ENCODE peak calls at places on chromosomes 3 and 15, in four cellular contexts. P is RWPE1, V is HCT116, X is testis. W is an unnamed sample.

GRCh38 chr3:87810427-87810826 is 248.4 kb downstream of the CGGBP1 start:
- DNase-seq in X (no peak), V (no peak), P (no peak), W (no peak)

GRCh38 chr3:15064835-15065549 is at the start of gene MRPS25:
- DNase-seq in V (peak), X (peak), P (peak), W (peak)

GRCh38 chr3:64612082-64612860 is 75.5 kb downstream of the ADAMTS9 start:
- DNase-seq in V (no peak), P (no peak), X (peak), W (peak)

GRCh38 chr3:184228376-184229137 is 828 bp upstream of the VWA5B2 start:
- DNase-seq in V (no peak), P (no peak), X (no peak), W (no peak)

GRCh38 chr3:143859465-143860203 is 11.4 kb upstream of the SLC9A9 start:
- DNase-seq in X (no peak), V (no peak), P (no peak), W (no peak)

GRCh38 chr3:169815590-169816150 is 3.0 kb upstream of the LRRC34 start:
- DNase-seq in P (no peak), X (no peak), V (no peak), W (no peak)

GRCh38 chr3:33663042-33663441 is 55.0 kb downstream of the CLASP2 start:
- DNase-seq in V (no peak), X (no peak), P (no peak), W (no peak)

GRCh38 chr3:62084558-62084957 is 288.8 kb downstream of the FEZF2 start:
- DNase-seq in X (no peak), P (peak), V (peak), W (no peak)

GRCh38 chr3:150773616-150774192 is 10.7 kb upstream of the SIAH2 start:
- DNase-seq in X (no peak), P (no peak), V (no peak), W (no peak)

GRCh38 chr3:178514411-178514800 is 21.8 kb upstream of the KCNMB2 start:
- DNase-seq in V (no peak), X (no peak), P (no peak), W (no peak)

GRCh38 chr15:88613074-88613944 is 7.8 kb upstream of the AEN start:
- DNase-seq in P (no peak), V (no peak), X (no peak), W (no peak)

GRCh38 chr3:45608885-45609284 is 14.3 kb downstream of the LIMD1 start:
- DNase-seq in P (no peak), V (no peak), X (no peak), W (no peak)

GRCh38 chr3:8622873-8623725 is 21.5 kb downstream of the SSUH2 start:
- DNase-seq in X (peak), V (peak), P (peak), W (peak)

GRCh38 chr3:148106062-148106461 is 591.6 kb upstream of the AGTR1 start:
- DNase-seq in X (no peak), P (no peak), V (no peak), W (no peak)

GRCh38 chr15:35437157-35437556 is 108.8 kb downstream of the DPH6 start:
- DNase-seq in P (no peak), X (no peak), V (peak), W (no peak)

GRCh38 chr3:15342252-15342651 is 9.9 kb upstream of the SH3BP5 start:
- DNase-seq in P (no peak), X (no peak), V (no peak), W (no peak)

GRCh38 chr3:46500631-46501377 is 3.0 kb downstream of the RTP3 start:
- DNase-seq in V (no peak), P (no peak), X (no peak), W (no peak)

GRCh38 chr3:16028604-16029003 is 145.9 kb upstream of the GALNT15 start:
- DNase-seq in X (no peak), P (no peak), V (no peak), W (no peak)

GRCh38 chr3:158488670-158489069 is 82.3 kb upstream of the MLF1 start:
- DNase-seq in P (no peak), V (no peak), X (no peak), W (no peak)

GRCh38 chr15:50633653-50634052 is 52.9 kb downstream of the TRPM7 start:
- DNase-seq in P (no peak), X (no peak), V (no peak), W (no peak)

GRCh38 chr15:57861039-57861638 is 154.6 kb downstream of the POLR2M start:
- DNase-seq in V (peak), P (peak), X (peak), W (peak)

GRCh38 chr3:38348903-38349302 is 2.3 kb downstream of the XYLB start:
- DNase-seq in X (no peak), V (no peak), P (no peak), W (no peak)

GRCh38 chr3:197339841-197340520 is 41.6 kb upstream of the DLG1 start:
- DNase-seq in V (no peak), X (peak), P (no peak), W (no peak)

GRCh38 chr3:151576524-151576923 is 115.7 kb upstream of the IGSF10 start:
- DNase-seq in P (no peak), X (no peak), V (no peak), W (no peak)

GRCh38 chr3:114496021-114496434 is 202.2 kb downstream of the TIGIT start:
- DNase-seq in V (peak), P (peak), X (no peak), W (no peak)

GRCh38 chr3:37890522-37890921 is 28.8 kb downstream of the CTDSPL start:
- DNase-seq in P (no peak), V (no peak), X (no peak), W (no peak)

GRCh38 chr3:132064114-132064513 is 29.3 kb upstream of the CPNE4 start:
- DNase-seq in X (no peak), V (no peak), P (no peak), W (no peak)

GRCh38 chr3:148329481-148330220 is 368.1 kb upstream of the AGTR1 start:
- DNase-seq in P (no peak), X (no peak), V (no peak), W (peak)

GRCh38 chr3:114481113-114481512 is 187.3 kb downstream of the TIGIT start:
- DNase-seq in X (no peak), V (no peak), P (no peak), W (no peak)

GRCh38 chr3:40997711-40998519 is 201.4 kb upstream of the CTNNB1 start:
- DNase-seq in P (no peak), V (no peak), X (no peak), W (no peak)

GRCh38 chr15:29802411-29802810 is 19.9 kb downstream of the TJP1 start:
- DNase-seq in P (no peak), V (no peak), X (no peak), W (no peak)

GRCh38 chr15:29800441-29801366 is 21.6 kb downstream of the TJP1 start:
- DNase-seq in V (no peak), X (no peak), P (no peak), W (no peak)

GRCh38 chr15:29805708-29806104 is 16.6 kb downstream of the TJP1 start:
- DNase-seq in P (no peak), X (no peak), V (no peak), W (no peak)

GRCh38 chr15:29799859-29800258 is 22.4 kb downstream of the TJP1 start:
- DNase-seq in X (no peak), V (no peak), P (no peak), W (no peak)

DNA sequence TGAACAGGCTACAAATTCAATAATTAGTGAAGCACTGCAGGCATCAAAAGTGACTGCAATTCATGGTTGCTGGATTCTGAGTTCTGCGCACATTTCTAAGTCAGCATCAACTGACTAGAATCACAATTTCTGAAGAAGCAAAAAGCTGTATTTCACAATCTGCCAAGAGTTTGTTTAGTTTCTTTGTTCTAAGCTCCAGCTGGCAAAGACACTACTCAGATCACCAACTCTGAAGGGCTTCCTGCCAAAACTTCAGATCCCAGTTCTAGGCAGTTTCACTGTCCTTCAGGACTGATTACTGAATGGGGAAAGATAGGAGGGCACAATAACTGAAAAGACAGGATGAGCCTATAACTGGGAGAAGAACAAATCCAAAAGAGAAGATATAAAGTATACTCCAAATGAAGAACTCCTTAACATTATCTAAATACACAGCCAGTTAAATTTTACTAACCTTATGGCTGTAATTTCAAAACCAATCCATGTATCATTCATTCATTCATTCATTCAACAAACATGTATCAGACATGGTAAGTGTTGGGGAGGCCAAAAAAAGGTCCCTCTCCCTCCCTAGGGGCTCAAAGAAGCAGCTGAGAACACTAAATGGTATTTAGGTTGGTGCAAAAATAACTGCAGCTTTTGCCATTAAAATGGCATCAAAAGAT is 17.1 kb downstream of the TJP1 start:
- DNase-seq in X (peak), V (no peak), P (peak), W (peak)
- H3K27ac ChIP-seq in X (no peak), V (no peak), P (no peak), W (no peak)

DNA sequence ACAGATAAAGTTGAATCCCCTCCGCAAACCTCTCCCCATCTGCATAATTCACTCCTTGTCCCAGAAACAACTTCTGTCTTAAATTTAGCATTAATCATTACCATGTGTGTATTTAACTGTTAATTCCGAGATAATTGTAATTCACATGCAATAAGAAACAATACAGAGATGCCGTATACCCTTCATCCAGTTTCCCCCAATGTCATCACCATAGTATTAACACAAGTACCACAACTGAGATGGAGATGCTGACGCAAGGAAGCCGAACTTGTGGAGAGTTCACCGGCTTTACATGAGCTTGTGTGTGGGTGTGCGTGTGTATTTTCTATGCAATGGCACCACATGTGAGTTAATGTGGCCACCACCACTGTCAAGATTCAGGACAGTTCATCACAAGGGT is 39.6 kb upstream of the SEC13 start:
- DNase-seq in X (no peak), V (no peak), P (no peak), W (no peak)
- H3K27ac ChIP-seq in X (no peak), V (no peak), P (no peak), W (no peak)

DNA sequence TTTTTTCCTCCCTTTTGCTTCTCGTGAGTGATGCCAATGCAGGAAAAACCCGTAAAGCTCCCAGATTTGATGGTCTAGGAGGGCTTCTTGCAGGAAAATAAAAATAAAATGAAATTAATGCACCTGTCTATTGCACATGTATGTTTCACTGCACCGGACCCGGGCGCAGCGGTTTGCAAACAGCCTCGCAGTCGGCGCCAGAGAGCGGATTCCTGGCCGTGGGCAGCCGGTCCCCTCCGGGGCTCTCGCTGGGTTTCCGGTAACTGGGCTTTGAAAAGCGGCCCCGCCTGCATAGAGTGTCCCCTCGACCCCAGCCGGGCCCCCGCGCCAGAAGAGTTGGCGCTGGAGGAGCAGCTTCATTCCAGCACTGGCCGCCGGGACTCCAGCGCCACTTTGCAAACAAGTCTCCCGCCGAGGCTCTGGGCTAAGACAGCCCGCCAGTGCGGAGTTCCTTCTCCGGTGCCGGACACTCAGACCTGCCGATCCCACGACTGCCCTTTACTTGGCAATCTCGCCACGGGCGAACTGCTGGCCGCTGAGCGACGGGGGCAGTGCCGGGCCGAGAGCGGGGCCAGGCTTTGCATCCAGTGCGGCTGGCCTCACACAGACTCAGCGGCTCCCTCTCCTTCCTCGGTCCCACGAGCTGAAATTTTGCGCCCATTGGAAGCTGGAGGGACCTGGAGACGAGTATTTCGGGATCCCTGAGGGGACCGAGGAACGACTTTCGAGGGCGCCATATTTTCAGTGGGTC is 225.9 kb upstream of the C2CD4B start:
- DNase-seq in P (peak), V (no peak), X (peak), W (peak)
- H3K27ac ChIP-seq in P (peak), V (peak), X (peak), W (peak)

DNA sequence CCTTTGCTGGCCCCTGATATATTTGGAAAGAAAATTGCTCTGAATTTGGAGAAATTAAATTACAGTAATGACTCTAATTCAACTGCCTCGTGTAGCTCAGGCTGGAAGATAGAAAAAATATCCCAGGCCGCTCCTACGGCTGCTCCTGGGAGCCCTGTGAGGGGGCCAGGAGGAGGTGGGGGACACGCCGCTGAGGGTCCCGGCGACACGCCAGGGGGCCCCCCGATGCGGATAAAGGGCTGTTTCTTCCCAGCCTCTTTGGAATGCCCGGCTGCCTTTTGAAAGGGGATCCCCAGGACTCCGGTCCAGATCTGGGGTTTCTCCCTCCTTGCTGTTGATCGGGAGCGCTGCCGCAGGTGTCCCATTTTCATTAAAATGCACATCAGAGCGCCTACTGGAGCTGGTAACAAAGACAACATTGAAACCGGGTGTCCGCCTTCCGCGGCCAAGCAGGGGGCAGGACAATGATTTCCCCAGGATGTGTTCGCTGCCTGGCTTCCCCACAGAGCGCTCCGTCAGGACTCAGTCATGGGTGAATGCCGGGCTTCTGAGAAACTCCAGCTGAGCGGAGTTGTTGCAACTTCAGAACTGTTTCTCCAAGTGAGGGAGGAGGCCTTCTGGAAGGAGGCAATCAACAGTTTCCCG is 200.1 kb upstream of the KBTBD8 start:
- DNase-seq in P (no peak), X (peak), V (no peak), W (no peak)
- H3K27ac ChIP-seq in P (no peak), X (no peak), V (no peak), W (no peak)

GRCh38 chr15:38193496-38193895 is 59.1 kb upstream of the SPRED1 start:
- DNase-seq in V (no peak), P (no peak), X (no peak), W (no peak)
- H3K27ac ChIP-seq in V (no peak), P (no peak), X (no peak), W (no peak)

GRCh38 chr3:129552287-129553050 is 9.5 kb downstream of the H1-8 start:
- DNase-seq in P (no peak), V (no peak), X (no peak), W (no peak)
- H3K27ac ChIP-seq in P (no peak), V (no peak), X (no peak), W (no peak)

GRCh38 chr15:39936681-39937080 is 2.8 kb downstream of the EIF2AK4 start:
- DNase-seq in P (no peak), V (no peak), X (no peak), W (no peak)
- H3K27ac ChIP-seq in P (peak), V (no peak), X (no peak), W (no peak)

DNA sequence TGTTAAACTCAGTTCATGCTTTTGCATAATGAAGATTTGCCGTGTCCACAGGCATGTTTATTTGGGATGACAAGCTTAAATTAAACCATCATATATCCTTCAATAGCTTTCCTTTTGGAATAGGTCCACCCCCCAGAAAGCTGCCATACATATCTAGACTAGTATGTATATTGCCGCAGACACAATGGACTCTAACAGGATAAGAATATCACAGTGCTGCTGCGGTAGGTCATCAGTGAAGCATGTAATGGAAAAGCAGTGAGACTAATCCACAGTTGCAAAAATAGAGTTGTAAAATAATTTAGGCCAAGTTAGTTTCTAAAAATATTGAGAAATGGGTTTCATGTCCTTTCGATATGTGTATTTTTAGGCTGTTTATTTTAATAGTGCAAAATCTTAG is 819.9 kb upstream of the DPPA4 start:
- DNase-seq in V (no peak), X (no peak), P (no peak), W (peak)
- H3K27ac ChIP-seq in V (no peak), X (no peak), P (no peak), W (no peak)

DNA sequence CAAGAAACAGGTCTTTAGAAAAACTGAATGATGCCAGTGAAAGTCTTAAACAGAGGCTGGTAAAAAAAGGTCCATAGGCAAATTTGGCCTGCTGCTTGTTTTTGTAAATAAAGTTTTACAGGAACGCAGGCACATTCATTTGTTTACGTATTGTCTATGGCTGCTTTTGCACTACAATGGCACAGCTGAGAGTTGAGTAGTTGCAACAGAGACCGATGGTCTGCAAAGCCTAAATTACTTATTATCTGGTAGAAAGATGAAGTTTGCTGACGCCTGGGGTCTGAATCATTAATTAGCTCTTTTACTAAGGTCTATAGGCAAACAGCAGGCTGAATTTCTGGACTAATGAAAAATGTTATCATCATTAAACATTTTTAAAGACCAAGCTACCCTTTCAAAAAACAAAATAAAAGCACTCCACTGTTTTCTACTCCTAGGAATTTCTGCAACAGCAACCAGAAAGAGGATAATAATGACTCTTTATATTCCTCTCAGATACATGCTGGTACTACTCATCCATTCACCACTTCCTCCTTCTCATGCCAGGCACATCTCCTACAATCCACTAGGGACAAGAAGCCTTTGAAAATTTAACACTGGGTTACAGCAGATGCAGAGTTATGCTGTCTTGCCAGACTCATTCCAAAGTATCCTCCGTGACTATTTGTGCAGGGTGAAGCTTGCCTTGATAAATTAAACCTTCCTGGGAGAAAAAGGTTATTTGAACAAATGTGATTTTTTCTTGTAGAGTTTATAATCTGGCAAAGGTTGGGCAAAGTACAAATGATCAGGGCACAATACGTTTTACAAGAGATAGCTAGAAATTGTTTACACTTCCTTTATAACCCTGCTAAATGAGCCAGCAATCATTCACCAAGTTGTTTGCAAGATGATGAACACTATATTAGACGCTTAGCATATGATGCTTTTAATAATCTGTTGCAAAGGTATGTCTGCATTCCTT is 6.0 kb downstream of the GATM start:
- DNase-seq in V (no peak), P (no peak), X (no peak), W (no peak)
- H3K27ac ChIP-seq in V (no peak), P (no peak), X (no peak), W (no peak)

W was measured in SJCRH30.